ENCODE peak calls at places on chromosomes 4 and X, in four cellular contexts. V is neural progenitor cell, O is heart right ventricle, C is IMR-90. N is an unnamed sample.
A peak's percentile ranks its signal among the peaks of the same experiment; 100 is the strongest.

GRCh38 chr4:56619160-56619559 is 61.9 kb downstream of the HOPX start:
- DNase-seq in O (no peak), C (peak; percentile 58), V (no peak), N (no peak)

GRCh38 chrX:131827935-131828334 is 195.2 kb upstream of the STK26 start:
- DNase-seq in C (no peak), V (peak; percentile 79), O (no peak), N (peak; percentile 44)

GRCh38 chr4:153082322-153083301 is 121.6 kb upstream of the TRIM2 start:
- DNase-seq in C (no peak), O (no peak), V (no peak), N (no peak)

GRCh38 chr4:155564880-155565279 is 101.8 kb upstream of the GUCY1A1 start:
- DNase-seq in C (no peak), V (no peak), O (no peak), N (no peak)

GRCh38 chr4:25578431-25578830 is 77.2 kb upstream of the SLC34A2 start:
- DNase-seq in O (no peak), V (peak; percentile 47), C (no peak), N (no peak)

GRCh38 chr4:153792007-153792892 is 3.4 kb upstream of the SFRP2 start:
- DNase-seq in O (peak; percentile 26), V (peak; percentile 90), C (no peak), N (peak; percentile 24)

GRCh38 chr4:1297023-1297395 is 7.3 kb downstream of the MAEA start:
- DNase-seq in O (no peak), V (no peak), C (no peak), N (no peak)

GRCh38 chr4:140750470-140750869 is 5.7 kb downstream of the TBC1D9 start:
- DNase-seq in C (no peak), V (no peak), O (no peak), N (no peak)

GRCh38 chrX:70001269-70001668 is 48.5 kb downstream of the AWAT2 start:
- DNase-seq in V (no peak), C (no peak), O (peak; percentile 33), N (no peak)

GRCh38 chr4:116531870-116532269 is 553.5 kb downstream of the TRAM1L1 start:
- DNase-seq in C (no peak), O (no peak), V (no peak), N (no peak)

GRCh38 chr4:1872918-1873269 is 1.7 kb downstream of the NSD2 start:
- DNase-seq in O (no peak), C (peak; percentile 88), V (no peak), N (no peak)

GRCh38 chr4:8238061-8238511 is 31.5 kb upstream of the HTRA3 start:
- DNase-seq in O (no peak), V (no peak), C (no peak), N (no peak)

GRCh38 chrX:101359966-101360365 is 11.4 kb upstream of the TIMM8A start:
- DNase-seq in V (no peak), O (no peak), C (peak; percentile 52), N (no peak)

GRCh38 chrX:150044556-150044955 is 106.3 kb upstream of the EOLA2 start:
- DNase-seq in O (no peak), V (no peak), C (no peak), N (no peak)

GRCh38 chr4:86730310-86730709 is 118.9 kb downstream of the SLC10A6 start:
- DNase-seq in V (peak; percentile 24), C (no peak), O (no peak), N (no peak)

GRCh38 chr4:161949941-161950725 is 213.7 kb downstream of the FSTL5 start:
- DNase-seq in O (no peak), V (no peak), C (peak; percentile 49), N (no peak)

GRCh38 chrX:71652405-71652804 is 14.9 kb upstream of the LOC101059915 start:
- DNase-seq in V (peak; percentile 61), C (peak; percentile 59), O (peak; percentile 27), N (no peak)

GRCh38 chr4:59388359-59388758 is 1811.8 kb upstream of the ADGRL3 start:
- DNase-seq in O (no peak), C (no peak), V (no peak), N (no peak)

GRCh38 chrX:130086414-130087207 is 23.7 kb downstream of the ELF4 start:
- DNase-seq in V (no peak), O (no peak), C (no peak), N (no peak)

GRCh38 chr4:165209796-165210195 is 2.4 kb downstream of the KLHL2 start:
- DNase-seq in O (no peak), C (no peak), V (no peak), N (no peak)

GRCh38 chrX:116289592-116289991 is 119.0 kb downstream of the AGTR2 start:
- DNase-seq in O (no peak), C (no peak), V (no peak), N (no peak)

GRCh38 chr4:82076359-82076758 is 297.4 kb downstream of the HNRNPD start:
- DNase-seq in C (no peak), O (no peak), V (no peak), N (no peak)

GRCh38 chrX:102959471-102959870 is 22.4 kb downstream of the RAB40AL start:
- DNase-seq in V (no peak), C (peak; percentile 65), O (no peak), N (no peak)

GRCh38 chr4:1344696-1345095 is 2.3 kb upstream of the UVSSA start:
- DNase-seq in C (peak; percentile 8), V (no peak), O (no peak), N (no peak)

GRCh38 chr4:77151246-77151645 is 5.8 kb upstream of the CCNG2 start:
- DNase-seq in V (no peak), C (no peak), O (no peak), N (no peak)

GRCh38 chr4:81227968-81228367 is 12.9 kb upstream of the PRKG2 start:
- DNase-seq in V (no peak), C (no peak), O (no peak), N (no peak)

GRCh38 chr4:146435962-146436361 is 85.8 kb downstream of the SLC10A7 start:
- DNase-seq in C (no peak), O (no peak), V (no peak), N (no peak)

GRCh38 chr4:3200423-3201090 is 48.4 kb upstream of the MSANTD1 start:
- DNase-seq in V (no peak), C (no peak), O (no peak), N (no peak)

GRCh38 chr4:147195386-147195785 is 249.7 kb upstream of the TTC29 start:
- DNase-seq in O (no peak), V (no peak), C (peak; percentile 58), N (no peak)

GRCh38 chr4:47716017-47716416 is 121.8 kb downstream of the CORIN start:
- DNase-seq in O (no peak), V (no peak), C (no peak), N (no peak)

GRCh38 chrX:41596586-41596985 is 92.2 kb upstream of the GPR34 start:
- DNase-seq in O (no peak), V (no peak), C (peak; percentile 53), N (no peak)

GRCh38 chr4:128286474-128287158 is 997 bp downstream of the PGRMC2 start:
- DNase-seq in C (peak; percentile 61), V (peak; percentile 34), O (no peak), N (no peak)

GRCh38 chr4:80065601-80066000 is 7.4 kb downstream of the ANTXR2 start:
- DNase-seq in O (no peak), C (no peak), V (no peak), N (no peak)
- H3K27ac ChIP-seq in O (no peak overlapping the region), C (no peak overlapping the region), V (no peak overlapping the region), N (no peak overlapping the region)

DNA sequence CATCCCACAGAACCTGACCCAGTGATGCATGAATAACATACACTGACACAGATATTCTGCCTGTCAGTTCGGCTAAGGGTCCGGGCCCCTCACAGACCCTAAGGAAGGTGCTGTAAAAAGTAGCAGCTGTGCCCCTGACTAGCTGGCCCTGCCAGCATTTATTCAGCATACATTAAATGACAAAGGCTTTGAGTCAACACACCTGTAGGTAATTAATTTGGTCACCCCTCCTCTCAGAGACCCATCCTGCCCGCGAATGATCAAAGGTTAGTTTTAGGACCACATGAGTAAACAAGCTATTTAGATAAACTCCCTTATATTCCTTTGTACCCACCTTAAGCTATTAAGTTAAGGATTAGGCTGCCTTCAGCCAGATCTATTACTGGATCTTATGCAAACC is 429.0 kb upstream of the NWD2 start:
- DNase-seq in O (no peak), C (no peak), V (no peak), N (no peak)
- H3K27ac ChIP-seq in O (no peak overlapping the region), C (no peak overlapping the region), V (no peak overlapping the region), N (no peak overlapping the region)

DNA sequence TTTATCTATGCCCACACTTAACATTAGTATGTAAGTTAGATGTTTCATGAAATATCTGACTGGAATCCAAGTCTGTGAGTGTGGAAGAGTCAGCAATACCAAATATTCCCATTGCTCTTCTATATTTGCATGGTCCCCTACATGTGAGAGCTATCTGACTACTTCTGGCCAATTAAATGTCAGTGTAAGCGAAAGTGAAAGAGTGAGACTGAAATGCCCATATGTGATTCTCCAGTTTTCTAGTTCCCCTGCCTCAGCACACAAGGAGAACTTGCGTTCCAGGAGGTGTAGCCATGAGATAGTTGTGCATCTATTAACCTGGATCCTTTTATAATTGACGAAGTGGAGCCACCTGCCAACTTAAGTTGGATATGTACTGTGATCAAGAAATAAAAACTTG is 50.1 kb upstream of the GLRB start:
- DNase-seq in V (no peak), C (no peak), O (no peak), N (no peak)
- H3K27ac ChIP-seq in V (no peak overlapping the region), C (no peak overlapping the region), O (no peak overlapping the region), N (no peak overlapping the region)

DNA sequence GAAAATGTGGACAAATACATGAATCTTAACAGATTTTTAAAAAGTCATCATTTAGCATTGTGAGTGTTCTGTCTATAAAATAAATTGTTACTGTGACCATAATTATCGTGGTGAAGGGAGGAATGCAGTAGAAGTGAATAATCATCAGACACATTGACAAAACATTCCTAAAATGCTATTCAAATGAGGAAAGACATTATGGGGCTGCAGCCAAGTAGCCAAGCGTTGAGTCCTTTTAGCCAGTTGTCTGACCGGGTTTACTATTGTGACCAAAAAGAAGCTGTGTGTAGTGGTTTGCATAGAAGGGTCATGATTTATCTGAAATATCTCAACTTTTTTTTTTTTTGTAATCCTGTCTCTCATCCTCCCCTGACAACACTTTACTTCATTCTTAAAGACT is 19.5 kb downstream of the WWC2 start:
- DNase-seq in C (peak; percentile 87), O (no peak), V (peak; percentile 70), N (no peak)
- H3K27ac ChIP-seq in C (no peak overlapping the region), O (peak overlapping the region; percentile 38), V (peak overlapping the region; percentile 83), N (no peak overlapping the region)

DNA sequence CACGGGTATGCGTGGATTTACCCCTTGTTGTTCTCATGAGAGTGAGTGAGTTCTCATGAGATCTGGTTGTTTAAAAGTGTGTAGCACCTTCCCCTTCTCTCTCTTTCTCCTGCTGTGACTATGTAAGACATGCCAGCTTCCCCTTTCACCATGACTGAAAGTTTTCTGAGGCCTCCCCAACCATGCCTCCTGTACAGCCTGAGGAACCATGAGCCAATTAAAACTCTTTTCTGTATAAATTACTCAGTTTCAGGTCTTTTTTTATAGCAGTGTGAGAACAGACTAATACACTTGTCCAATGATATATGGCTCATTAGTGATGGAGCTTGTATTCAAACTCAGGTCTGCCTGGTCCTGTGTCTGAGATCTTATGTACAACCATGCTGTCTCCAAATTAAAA is 28.5 kb upstream of the RTL3 start:
- DNase-seq in V (no peak), C (no peak), O (no peak), N (no peak)
- H3K27ac ChIP-seq in V (no peak overlapping the region), C (no peak overlapping the region), O (no peak overlapping the region), N (no peak overlapping the region)

GRCh38 chrX:143002206-143002605 is 23.5 kb upstream of the SPANXN4 start:
- DNase-seq in C (no peak), V (no peak), O (no peak), N (no peak)
- H3K27ac ChIP-seq in C (no peak overlapping the region), V (no peak overlapping the region), O (no peak overlapping the region), N (no peak overlapping the region)